ENCODE peak calls at places on chromosomes 12 and 14, in eight cellular contexts. X, R, K, I, Y, S, O and U are unnamed samples.

GRCh38 chr14:91911474-91912032 is 35.9 kb downstream of the FBLN5 start:
- DNase-seq in O (peak), S (peak), Y (peak), K (peak), I (peak), X (peak), R (peak), U (peak)

GRCh38 chr12:92068441-92068840 is 77.2 kb downstream of the BTG1 start:
- DNase-seq in I (peak), S (peak), R (no peak), Y (no peak), O (no peak), K (no peak), X (no peak), U (no peak)

GRCh38 chr14:53634793-53635192 is 321.8 kb downstream of the BMP4 start:
- DNase-seq in X (no peak), R (no peak), I (no peak), Y (no peak), S (no peak), K (no peak), O (no peak), U (no peak)

GRCh38 chr14:73712540-73713141 is 1.5 kb downstream of the PNMA1 start:
- DNase-seq in K (no peak), O (peak), Y (peak), X (no peak), R (peak), S (no peak), I (peak), U (no peak)

GRCh38 chr12:50517456-50518048 is 12.8 kb downstream of the DIP2B start:
- DNase-seq in X (peak), S (peak), O (peak), Y (no peak), R (no peak), K (no peak), I (no peak), U (peak)

GRCh38 chr14:24895243-24895583 is 154.7 kb downstream of the STXBP6 start:
- DNase-seq in O (peak), R (no peak), I (no peak), Y (peak), X (no peak), K (no peak), S (no peak), U (no peak)

GRCh38 chr14:52882824-52883223 is 68.0 kb downstream of the FERMT2 start:
- DNase-seq in K (no peak), O (no peak), X (no peak), Y (no peak), R (no peak), S (no peak), I (no peak), U (no peak)

GRCh38 chr12:113962733-113963132 is 3.4 kb downstream of the RBM19 start:
- DNase-seq in K (no peak), S (no peak), X (no peak), O (no peak), R (no peak), Y (no peak), I (no peak), U (no peak)

GRCh38 chr12:14545144-14546124 is 22.2 kb downstream of the PLBD1 start:
- DNase-seq in S (no peak), Y (no peak), X (no peak), R (no peak), I (no peak), K (no peak), O (no peak), U (no peak)

GRCh38 chr12:80192087-80192486 is 92.8 kb downstream of the OTOGL start:
- DNase-seq in I (no peak), S (no peak), Y (peak), K (no peak), X (no peak), R (no peak), O (no peak), U (peak)

GRCh38 chr12:80195737-80196136 is 96.4 kb downstream of the OTOGL start:
- DNase-seq in R (no peak), S (no peak), O (no peak), Y (no peak), I (no peak), K (no peak), X (no peak), U (no peak)

GRCh38 chr12:80195143-80195726 is 95.9 kb downstream of the OTOGL start:
- DNase-seq in R (peak), I (peak), Y (peak), X (no peak), S (peak), K (peak), O (peak), U (peak)

GRCh38 chr12:80196419-80196818 is 97.1 kb downstream of the OTOGL start:
- DNase-seq in Y (no peak), R (no peak), O (no peak), I (no peak), S (no peak), K (no peak), X (no peak), U (no peak)

DNA sequence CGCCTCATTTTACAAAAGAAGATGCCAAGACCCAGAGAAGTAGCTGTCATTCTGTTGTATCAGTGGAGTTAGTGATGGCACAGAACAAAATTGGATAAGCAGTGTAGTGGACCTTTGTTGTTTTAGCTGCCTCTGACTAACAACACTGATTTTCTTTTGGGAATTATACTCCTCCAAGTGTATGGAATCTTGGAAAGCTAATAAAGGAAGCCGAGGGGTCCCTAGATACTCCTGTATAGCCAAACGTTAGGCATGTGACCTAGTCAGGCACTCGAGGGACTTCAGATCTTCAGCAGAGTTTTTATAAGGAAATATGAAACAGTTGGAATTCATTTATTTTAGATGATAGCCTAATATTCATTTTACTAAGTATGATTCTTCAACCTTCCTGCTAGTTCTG is 94.6 kb downstream of the OTOGL start:
- DNase-seq in Y (no peak), O (no peak), K (no peak), S (no peak), I (no peak), X (no peak), R (no peak), U (no peak)
- H2AFZ ChIP-seq in Y (no peak), O (peak), K (no peak), S (no peak), I (no peak), X (no peak), R (no peak), U (no peak)

GRCh38 chr14:57392830-57393229 is 2.4 kb downstream of the NAA30 start:
- DNase-seq in I (no peak), R (no peak), X (no peak), S (no peak), Y (no peak), O (no peak), K (no peak), U (no peak)
- H3K4me3 ChIP-seq in I (peak), R (no peak), X (peak), S (peak), Y (peak), O (peak), K (no peak), U (no peak)

DNA sequence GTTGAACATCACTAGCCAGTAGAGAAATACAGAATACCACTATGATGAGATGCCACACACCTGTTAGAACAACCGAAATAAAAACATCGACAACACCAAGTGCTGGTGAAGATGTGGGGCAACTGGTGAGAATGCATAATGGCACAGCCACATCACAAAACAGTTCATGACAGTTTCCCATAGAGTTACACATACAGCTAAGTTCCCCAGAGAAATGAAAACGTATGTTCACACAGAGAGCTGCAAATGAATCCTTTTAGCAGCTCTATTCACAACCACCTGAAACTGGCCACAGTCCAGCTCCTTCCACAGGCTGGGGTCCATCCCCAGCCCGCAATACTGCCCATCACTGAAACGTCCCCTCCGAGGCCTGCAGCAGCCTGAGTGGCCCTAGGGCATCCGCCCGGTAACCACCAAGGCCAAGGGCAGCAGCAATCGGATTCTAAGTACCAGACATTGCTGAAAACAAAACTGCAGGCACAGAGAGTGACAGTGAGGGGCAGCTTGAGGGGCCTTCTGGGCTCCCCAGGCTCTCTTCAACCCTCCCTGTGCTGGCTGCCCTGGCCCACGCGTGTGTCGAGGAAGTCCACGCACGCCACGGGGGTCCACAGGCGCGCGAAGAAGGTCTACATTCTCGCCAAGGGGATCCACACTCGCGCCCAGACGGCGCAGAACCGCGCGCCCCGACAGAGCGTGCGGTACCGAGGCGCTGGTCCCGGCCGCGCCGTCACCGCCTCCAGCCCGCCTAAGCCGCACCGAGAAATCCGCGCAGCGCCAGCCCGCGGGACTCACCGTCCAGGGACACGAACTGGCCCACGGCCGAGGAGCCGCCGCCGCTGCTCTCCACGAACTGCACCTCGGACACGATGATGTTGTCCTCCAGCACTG is 903 bp downstream of the BRF1 start:
- DNase-seq in K (no peak), O (peak), X (no peak), R (peak), I (no peak), Y (no peak), S (no peak), U (no peak)
- H3K27ac ChIP-seq in K (peak), O (peak), X (peak), R (peak), I (no peak), Y (no peak), S (peak), U (peak)

DNA sequence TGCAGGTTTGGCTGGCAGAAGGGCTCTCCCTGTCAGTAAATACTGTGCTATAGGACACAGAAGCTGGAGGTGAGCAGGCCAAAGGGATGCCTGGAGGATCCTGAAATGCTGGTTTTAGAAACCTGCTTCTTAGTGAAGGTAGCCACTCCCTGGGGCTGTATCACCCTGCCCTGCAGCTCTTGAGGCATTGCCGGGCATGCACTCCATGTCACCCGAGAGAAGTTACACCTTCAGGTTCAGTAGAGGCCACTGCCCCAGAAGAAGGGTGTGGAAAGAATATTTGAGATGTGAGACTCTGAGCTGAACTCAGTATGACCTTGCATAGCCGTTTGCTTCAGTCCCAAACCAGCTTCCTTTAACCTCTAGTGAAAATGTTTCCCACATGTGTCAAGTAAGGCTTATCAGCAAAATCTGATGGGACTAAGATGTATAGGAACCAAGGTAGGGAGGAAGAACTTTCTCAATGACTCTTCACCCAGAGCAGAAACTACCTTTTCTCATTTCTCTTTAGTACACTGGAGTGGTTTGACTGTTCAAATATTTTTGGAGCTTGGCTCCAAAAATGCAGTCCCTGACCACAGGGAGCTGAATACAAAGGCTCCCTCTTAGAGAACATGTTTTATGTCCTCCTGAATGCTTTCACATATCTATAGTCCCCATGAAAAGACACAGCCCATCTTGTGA is 164.5 kb upstream of the DYRK2 start:
- DNase-seq in X (peak), S (no peak), K (no peak), O (no peak), R (no peak), Y (no peak), I (peak), U (peak)
- H2AFZ ChIP-seq in X (no peak), S (no peak), K (no peak), O (no peak), R (peak), Y (no peak), I (no peak), U (peak)

DNA sequence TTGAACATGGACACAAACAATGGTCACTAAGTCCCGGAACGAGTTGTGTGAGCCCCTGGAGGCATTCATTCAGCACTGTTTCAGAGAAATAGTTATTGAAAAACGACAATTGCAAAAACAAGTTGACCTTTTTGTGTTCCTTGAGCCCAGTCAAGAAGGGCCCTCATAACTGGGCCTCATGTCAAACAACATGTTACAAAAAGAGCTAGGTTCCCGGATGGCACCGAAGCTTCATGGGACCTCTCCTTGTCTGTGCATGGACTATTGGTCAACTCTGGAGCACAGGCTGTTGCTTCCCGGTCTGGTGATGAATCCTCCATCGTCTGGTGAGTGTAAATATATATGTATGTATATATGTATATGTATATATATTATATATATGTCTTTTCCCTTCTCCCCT is 176.6 kb downstream of the ALG10 start:
- DNase-seq in Y (no peak), I (no peak), K (no peak), R (no peak), X (no peak), O (no peak), S (no peak), U (no peak)
- H3K4me3 ChIP-seq in Y (no peak), I (no peak), K (no peak), R (no peak), X (no peak), O (no peak), S (no peak), U (no peak)

GRCh38 chr12:90100619-90101018 is 392.0 kb upstream of the ATP2B1 start:
- DNase-seq in S (no peak), K (no peak), I (peak), Y (no peak), R (no peak), O (no peak), X (no peak), U (no peak)
- H3K27ac ChIP-seq in S (no peak), K (no peak), I (peak), Y (no peak), R (no peak), O (no peak), X (no peak), U (no peak)